ENCODE peak calls at places on chromosomes 5 and 9, in five cellular contexts. M is testis, K is uterus, B is IMR-90, Z is Peyer's patch. O is an unnamed sample.

GRCh38 chr5:93892481-93892880 is 151.1 kb upstream of the POU5F2 start:
- DNase-seq in Z (no peak), B (no peak), M (no peak), K (no peak), O (no peak)

GRCh38 chr9:77575785-77576184 is 72.3 kb downstream of the GNA14 start:
- DNase-seq in M (peak), Z (no peak), B (peak), K (no peak), O (peak)

GRCh38 chr5:110377411-110378392 is 348.8 kb downstream of the TMEM232 start:
- DNase-seq in B (peak), M (no peak), Z (no peak), K (no peak), O (no peak)

GRCh38 chr5:82257729-82258128 is 20.4 kb downstream of the RPS23 start:
- DNase-seq in B (no peak), Z (no peak), M (no peak), K (no peak), O (no peak)

GRCh38 chr5:124662261-124662781 is 84.1 kb downstream of the ZNF608 start:
- DNase-seq in B (no peak), M (no peak), Z (peak), K (no peak), O (no peak)

GRCh38 chr5:61678966-61679365 is 346.9 kb downstream of the ZSWIM6 start:
- DNase-seq in M (no peak), Z (no peak), B (no peak), K (no peak), O (no peak)

GRCh38 chr9:36941441-36941840 is 92.6 kb downstream of the PAX5 start:
- DNase-seq in B (no peak), Z (no peak), K (no peak), M (no peak), O (no peak)

GRCh38 chr5:139162448-139162847 is 35.7 kb downstream of the SIL1 start:
- DNase-seq in B (no peak), Z (no peak), M (no peak), K (no peak), O (no peak)

GRCh38 chr5:35281613-35282012 is 51.3 kb upstream of the PRLR start:
- DNase-seq in K (no peak), Z (no peak), B (no peak), M (no peak), O (peak)

GRCh38 chr5:100131161-100131560 is 404.0 kb upstream of the FAM174A start:
- DNase-seq in K (no peak), M (no peak), Z (no peak), B (no peak), O (peak)

GRCh38 chr5:77486344-77486962 is 5.7 kb downstream of the WDR41 start:
- DNase-seq in K (no peak), B (no peak), Z (no peak), M (no peak), O (no peak)

GRCh38 chr9:120431268-120431667 is 148.7 kb downstream of the CDK5RAP2 start:
- DNase-seq in Z (no peak), B (no peak), K (no peak), M (no peak), O (peak)

GRCh38 chr5:109953821-109954220 is 264.1 kb downstream of the MAN2A1 start:
- DNase-seq in M (no peak), K (no peak), Z (no peak), B (no peak), O (no peak)

GRCh38 chr5:131396015-131396414 is 132.2 kb downstream of the CDC42SE2 start:
- DNase-seq in M (no peak), K (no peak), B (no peak), Z (no peak), O (no peak)

GRCh38 chr9:130189840-130190239 is 17.6 kb downstream of the NCS1 start:
- DNase-seq in Z (no peak), M (no peak), K (no peak), B (peak), O (no peak)

GRCh38 chr9:21031818-21032203 is 371 bp upstream of the HACD4 start:
- DNase-seq in Z (no peak), K (no peak), M (no peak), B (no peak), O (no peak)

GRCh38 chr9:21029661-21030060 is 1.8 kb downstream of the HACD4 start:
- DNase-seq in Z (no peak), B (no peak), K (no peak), M (no peak), O (no peak)

GRCh38 chr9:21028476-21028875 is 3.0 kb downstream of the HACD4 start:
- DNase-seq in M (no peak), Z (no peak), B (peak), K (no peak), O (no peak)

GRCh38 chr9:21031091-21031817 is at the start of gene HACD4:
- DNase-seq in B (peak), M (peak), Z (peak), K (peak), O (peak)

DNA sequence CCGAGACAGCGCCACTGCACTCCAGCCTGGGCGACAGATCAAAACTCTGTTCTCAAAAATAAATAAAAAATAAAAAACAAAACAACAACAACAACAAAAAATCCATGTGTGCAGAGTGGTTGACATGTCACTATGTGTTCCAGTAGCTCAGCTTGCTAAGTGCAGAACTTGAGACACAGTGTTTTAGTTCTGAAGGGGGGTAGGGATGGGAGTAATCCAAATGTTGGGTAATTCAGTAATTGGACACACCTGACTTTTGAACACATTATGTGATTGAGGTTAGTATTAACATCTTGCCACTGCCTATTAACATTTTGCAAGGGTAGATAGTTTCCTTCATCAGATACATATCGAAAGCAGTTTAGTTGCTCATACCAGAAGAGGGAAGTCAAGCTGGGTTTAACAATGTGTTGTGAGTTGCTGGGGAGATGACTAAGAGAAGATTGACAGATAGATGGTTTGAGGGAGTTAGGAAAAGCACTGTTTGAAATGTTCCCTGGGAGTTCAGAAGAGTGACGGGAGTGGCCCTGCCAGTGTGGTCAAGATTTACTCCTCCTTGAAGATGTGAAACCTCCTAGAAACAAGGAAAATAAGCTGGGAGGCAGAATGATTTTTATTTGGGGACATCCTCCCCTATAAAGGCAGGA is 928 bp downstream of the HACD4 start:
- DNase-seq in M (no peak), K (no peak), Z (no peak), B (peak), O (peak)
- H3K4me3 ChIP-seq in M (no peak), K (peak), Z (peak), B (no peak), O (peak)

GRCh38 chr9:128067898-128068655 is at the start of gene SLC25A25:
- DNase-seq in B (peak), Z (peak), M (peak), K (peak), O (peak)
- TF ChIP-seq POLR2A in B (peak), Z (peak), M (peak), K (peak), O (no peak)

DNA sequence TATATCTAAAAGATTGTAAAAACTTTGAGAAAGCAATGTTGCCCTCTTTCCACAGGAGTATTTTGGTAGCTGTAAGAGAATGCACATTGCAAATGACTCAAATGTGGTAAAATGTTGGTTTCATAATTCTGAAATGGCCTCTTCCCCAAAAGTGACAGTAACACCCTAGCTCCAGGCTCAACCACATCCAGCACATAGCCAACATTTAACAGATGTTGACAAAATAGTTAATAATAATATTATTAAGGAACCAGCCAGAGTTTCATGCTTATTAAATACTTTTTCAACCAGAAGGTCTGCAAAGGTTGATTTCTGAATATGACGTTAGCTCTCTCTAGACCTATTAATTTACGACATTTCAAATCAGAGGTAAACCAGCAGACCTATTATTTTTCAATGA is 1.3 kb downstream of the ANXA1 start:
- DNase-seq in B (no peak), M (no peak), Z (no peak), K (no peak), O (peak)
- H3K4me3 ChIP-seq in B (peak), M (no peak), Z (peak), K (peak), O (peak)

GRCh38 chr9:128656416-128657343 is at the start of gene DYNC2I2:
- DNase-seq in M (peak), Z (peak), K (peak), B (peak), O (peak)
- TF ChIP-seq POLR2A in M (no peak), Z (peak), K (peak), B (peak), O (peak)

DNA sequence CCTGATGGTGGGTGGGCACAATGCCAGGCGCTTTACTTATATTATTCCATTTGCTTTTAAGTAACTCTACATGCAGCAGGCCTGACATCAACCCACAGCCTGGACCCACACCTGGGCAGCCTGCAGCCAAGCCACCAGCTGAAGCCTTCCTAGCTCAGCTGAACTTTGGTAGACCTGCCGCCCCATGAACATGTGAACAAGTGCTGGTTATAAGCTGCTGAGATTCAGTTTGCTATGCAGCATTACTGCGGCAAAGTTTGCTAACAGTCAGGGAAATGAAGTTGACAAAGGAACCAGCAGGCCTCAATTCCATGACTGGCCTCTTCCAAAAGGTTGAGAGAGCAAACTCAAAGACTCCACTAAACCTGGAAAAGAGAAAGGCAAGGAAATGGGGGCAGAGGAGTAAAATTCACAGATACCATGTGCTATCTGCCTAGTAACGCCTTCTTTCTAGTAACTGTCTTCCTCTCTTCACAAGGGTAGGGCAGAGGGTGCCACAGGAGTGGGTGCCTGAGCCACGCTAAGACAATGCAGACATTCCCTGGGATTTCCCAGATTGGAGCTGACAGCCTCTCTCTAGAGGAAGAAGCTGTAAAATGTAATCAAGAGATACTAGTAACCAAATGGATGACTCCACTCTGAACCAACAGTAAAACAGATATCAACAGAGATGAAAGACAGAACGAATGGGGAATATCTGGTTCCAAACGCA is 2.9 kb downstream of the BOD1 start:
- DNase-seq in Z (no peak), M (no peak), K (no peak), B (no peak), O (no peak)
- H3K4me3 ChIP-seq in Z (no peak), M (no peak), K (no peak), B (no peak), O (no peak)

DNA sequence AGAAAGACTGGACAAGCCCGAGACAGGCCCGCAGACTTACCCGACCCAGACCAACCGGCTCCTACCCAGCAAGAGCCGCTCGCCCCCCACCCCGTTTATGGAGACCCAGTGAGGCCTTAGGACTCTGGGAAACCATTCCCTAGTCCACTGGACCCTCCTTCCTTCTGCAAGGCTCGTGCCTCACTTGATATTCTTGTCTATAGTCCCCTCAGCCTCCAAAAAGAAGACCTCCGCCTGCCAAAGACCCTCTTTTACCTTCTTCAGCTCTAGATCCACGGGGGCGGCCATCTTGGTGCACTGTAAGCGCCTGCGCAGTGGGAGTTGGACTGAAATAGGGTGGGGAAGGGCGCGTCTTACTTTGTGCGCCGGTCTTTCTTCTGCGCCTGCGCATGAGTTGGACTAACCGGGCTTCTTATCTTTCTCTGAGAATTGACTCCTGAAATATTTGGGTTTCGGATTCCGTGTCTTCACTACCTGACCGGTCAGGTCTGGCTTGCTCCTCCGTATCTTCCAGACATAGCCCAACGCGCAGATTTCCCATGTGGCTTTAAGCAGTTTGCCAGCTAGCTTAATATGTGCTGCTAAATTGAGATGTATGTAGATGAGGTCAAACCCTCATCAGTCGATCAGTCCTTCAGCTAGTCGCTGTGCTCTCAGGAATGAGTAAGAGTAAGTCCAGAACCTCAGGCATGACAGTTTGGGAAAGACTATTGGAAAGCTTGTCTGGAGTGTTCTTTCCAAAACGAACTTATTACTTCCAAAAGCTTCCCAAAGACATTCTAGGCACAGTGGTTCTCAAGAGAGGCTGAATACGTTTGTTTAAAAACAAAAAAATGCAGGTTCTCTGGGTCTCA is at the start of gene PFDN1:
- DNase-seq in K (peak), M (peak), Z (peak), B (peak), O (peak)
- TF ChIP-seq POLR2A in K (peak), M (no peak), Z (peak), B (peak), O (peak)

DNA sequence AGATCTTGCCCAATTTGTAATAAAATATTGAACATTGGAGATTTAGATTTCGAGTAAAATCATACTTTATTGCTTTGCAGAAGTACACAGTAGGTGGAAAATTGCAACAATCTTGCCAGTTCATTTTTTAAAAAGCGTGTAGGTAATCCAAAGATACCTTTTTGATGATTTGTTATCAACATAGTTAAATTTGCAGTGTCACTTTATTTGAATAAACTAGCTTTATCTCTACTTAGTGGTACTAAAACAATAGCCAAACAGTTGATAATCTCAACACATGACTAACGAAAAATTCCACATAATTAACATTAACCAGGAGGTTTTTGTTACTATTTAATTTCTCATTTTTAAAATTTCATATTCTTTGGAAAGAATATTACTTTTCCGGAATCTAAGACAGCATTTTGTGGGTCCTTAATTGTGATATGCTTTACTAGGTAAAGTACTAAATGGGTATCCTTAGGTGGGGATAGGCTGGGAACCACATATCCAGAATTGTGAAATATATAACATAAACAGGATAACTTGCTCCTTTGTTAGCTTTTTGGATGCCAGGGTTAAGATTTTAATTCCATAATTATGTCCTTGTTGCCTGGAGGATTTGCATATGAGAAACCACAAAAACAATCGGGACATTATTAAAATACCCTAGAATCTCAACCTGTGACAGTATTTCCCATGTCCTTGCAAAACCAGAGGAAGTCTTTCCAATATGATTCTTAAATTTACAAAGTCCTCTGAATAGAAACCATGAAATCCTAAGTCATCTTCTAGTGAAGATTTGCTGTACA is 2.4 kb upstream of the CHD1 start:
- DNase-seq in B (no peak), K (no peak), Z (no peak), M (no peak), O (no peak)
- H3K4me3 ChIP-seq in B (no peak), K (no peak), Z (no peak), M (no peak), O (no peak)

DNA sequence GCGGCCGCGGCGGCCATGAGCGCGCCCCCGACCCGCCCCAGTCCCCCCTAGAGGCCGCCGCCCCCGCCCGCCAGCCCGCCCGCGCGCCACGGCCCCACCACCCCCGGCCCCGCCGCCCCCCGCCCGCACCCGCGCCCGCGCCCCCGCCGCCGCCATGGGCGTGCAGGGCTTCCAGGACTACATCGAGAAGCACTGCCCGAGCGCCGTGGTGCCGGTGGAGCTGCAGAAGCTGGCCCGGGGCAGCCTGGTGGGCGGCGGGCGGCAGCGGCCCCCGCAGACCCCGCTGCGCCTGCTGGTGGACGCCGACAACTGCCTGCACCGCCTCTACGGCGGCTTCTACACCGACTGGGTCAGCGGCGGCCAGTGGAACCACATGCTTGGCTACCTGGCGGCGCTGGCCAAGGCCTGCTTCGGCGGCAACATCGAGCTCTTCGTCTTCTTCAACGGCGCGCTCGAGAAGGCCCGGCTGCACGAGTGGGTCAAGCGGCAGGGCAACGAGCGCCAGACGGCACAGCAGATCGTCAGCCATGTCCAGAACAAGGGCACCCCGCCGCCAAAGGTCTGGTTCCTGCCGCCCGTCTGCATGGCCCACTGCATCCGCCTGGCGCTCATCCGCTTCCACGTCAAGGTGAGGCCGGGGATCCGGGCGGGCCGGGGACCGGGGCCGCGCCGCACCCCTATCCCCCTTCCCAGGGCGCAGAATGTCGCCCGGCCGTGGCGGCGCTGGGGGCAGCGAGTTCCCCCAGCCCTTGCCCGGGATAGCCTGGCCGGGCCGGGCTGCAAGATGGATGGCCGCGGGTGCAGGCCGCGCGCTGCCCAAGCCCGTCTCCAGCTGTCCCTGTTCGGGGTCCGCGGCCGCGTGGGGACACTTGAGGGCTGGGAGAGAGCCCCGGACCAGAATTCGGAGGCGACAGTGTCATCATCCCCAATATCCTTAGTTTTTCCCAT is 551 bp downstream of the FAM120A start:
- DNase-seq in K (peak), B (peak), Z (peak), M (peak), O (peak)
- TF ChIP-seq POLR2A in K (no peak), B (no peak), Z (no peak), M (no peak), O (no peak)

O was measured in NB4.